ENCODE peak calls at places on chromosomes 1 and 21, in five cellular contexts. B is choroid plexus epithelial cell, C is PC-9, H is ovary, U is mammary epithelial cell. W is an unnamed sample.

GRCh38 chr1:168297019-168297418 is 16.3 kb downstream of the TBX19 start:
- DNase-seq in B (no peak), U (no peak), H (no peak), C (no peak), W (no peak)

GRCh38 chr1:21944261-21945074 is 7.4 kb upstream of the HSPG2 start:
- DNase-seq in B (no peak), C (no peak), H (no peak), U (no peak), W (no peak)

GRCh38 chr1:205183676-205184335 is 27.7 kb downstream of the DSTYK start:
- DNase-seq in U (no peak), H (no peak), B (peak; percentile 74), C (no peak), W (peak; percentile 67)

GRCh38 chr1:219771039-219771438 is 157.3 kb downstream of the SLC30A10 start:
- DNase-seq in B (peak; percentile 98), H (no peak), U (peak; percentile 95), C (peak; percentile 27), W (peak; percentile 99)

GRCh38 chr1:220129479-220130210 is 35.7 kb downstream of the IARS2 start:
- DNase-seq in C (no peak), B (no peak), U (no peak), H (no peak), W (no peak)

GRCh38 chr1:66431999-66432398 is 102.0 kb upstream of the SGIP1 start:
- DNase-seq in B (no peak), H (no peak), C (no peak), U (no peak), W (no peak)

GRCh38 chr1:28104866-28105467 is 16.6 kb upstream of the EYA3 start:
- DNase-seq in U (peak; percentile 87), B (peak; percentile 75), C (peak; percentile 38), H (no peak), W (peak; percentile 86)

GRCh38 chr1:109791495-109792040 is 27.8 kb upstream of the EPS8L3 start:
- DNase-seq in H (no peak), C (no peak), B (no peak), U (no peak), W (no peak)

GRCh38 chr1:156524481-156524869 is 23.9 kb upstream of the MEF2D start:
- DNase-seq in B (no peak), H (no peak), U (no peak), C (no peak), W (no peak)

GRCh38 chr1:10530281-10530740 is 55.6 kb downstream of the PEX14 start:
- DNase-seq in H (peak; percentile 76), C (peak; percentile 68), B (peak; percentile 79), U (peak; percentile 73), W (no peak)

GRCh38 chr1:113804421-113805255 is 7.6 kb downstream of the RSBN1 start:
- DNase-seq in H (no peak), C (no peak), U (peak; percentile 49), B (peak; percentile 91), W (peak; percentile 80)

GRCh38 chr1:156705321-156705917 is at the start of gene CRABP2:
- DNase-seq in U (no peak), B (peak; percentile 28), H (peak; percentile 47), C (peak; percentile 60), W (peak; percentile 28)

GRCh38 chr1:180116964-180117763 is 37.5 kb upstream of the QSOX1 start:
- DNase-seq in H (no peak), U (peak; percentile 33), B (peak; percentile 24), C (peak; percentile 15), W (no peak)

GRCh38 chr1:156926175-156926574 is 5.7 kb downstream of the LRRC71 start:
- DNase-seq in C (peak; percentile 88), U (peak; percentile 85), H (no peak), B (peak; percentile 72), W (peak; percentile 51)

GRCh38 chr1:147389532-147390184 is 147.2 kb downstream of the CHD1L start:
- DNase-seq in H (no peak), C (peak; percentile 5), B (peak; percentile 79), U (peak; percentile 35), W (peak; percentile 62)

GRCh38 chr1:43582162-43582566 is 51.5 kb downstream of the PTPRF start:
- DNase-seq in C (peak; percentile 93), U (peak; percentile 99), B (peak; percentile 95), H (no peak), W (peak; percentile 97)

GRCh38 chr1:30371179-30371788 is 352.1 kb downstream of the MATN1 start:
- DNase-seq in C (no peak), H (no peak), U (no peak), B (no peak), W (no peak)

GRCh38 chr1:244084763-244085162 is 33.7 kb downstream of the ZBTB18 start:
- DNase-seq in B (no peak), U (no peak), C (no peak), H (no peak), W (no peak)

GRCh38 chr1:84435159-84435558 is 36.9 kb downstream of the DNASE2B start:
- DNase-seq in B (peak; percentile 15), U (no peak), C (no peak), H (no peak), W (no peak)

GRCh38 chr1:228095938-228096337 is 7.2 kb downstream of the C1orf35 start:
- DNase-seq in U (no peak), H (no peak), C (no peak), B (no peak), W (no peak)

GRCh38 chr1:19074361-19074901 is 118.0 kb upstream of the IFFO2 start:
- DNase-seq in U (no peak), B (no peak), C (no peak), H (no peak), W (no peak)

GRCh38 chr1:7610106-7610731 is 160.9 kb upstream of the VAMP3 start:
- DNase-seq in C (no peak), B (no peak), H (no peak), U (no peak), W (no peak)

GRCh38 chr1:216222302-216222701 is 200.9 kb downstream of the USH2A start:
- DNase-seq in U (no peak), H (no peak), B (no peak), C (no peak), W (no peak)

GRCh38 chr1:115524211-115524610 is 117.6 kb upstream of the VANGL1 start:
- DNase-seq in H (no peak), B (no peak), C (peak; percentile 9), U (peak; percentile 48), W (no peak)

GRCh38 chr1:112461200-112461871 is 47.4 kb upstream of the WNT2B start:
- DNase-seq in B (peak; percentile 27), H (no peak), U (peak; percentile 26), C (no peak), W (peak; percentile 19)

GRCh38 chr21:35204850-35205564 is 155.9 kb upstream of the RUNX1 start:
- DNase-seq in U (no peak), H (peak; percentile 90), B (peak; percentile 95), C (no peak), W (peak; percentile 95)

GRCh38 chr1:76430532-76430931 is 356.0 kb downstream of the ST6GALNAC3 start:
- DNase-seq in B (no peak), H (no peak), C (no peak), U (no peak), W (no peak)

GRCh38 chr1:22739648-22740385 is 29.2 kb downstream of the EPHB2 start:
- DNase-seq in H (peak; percentile 64), B (peak; percentile 84), U (no peak), C (no peak), W (peak; percentile 90)

DNA sequence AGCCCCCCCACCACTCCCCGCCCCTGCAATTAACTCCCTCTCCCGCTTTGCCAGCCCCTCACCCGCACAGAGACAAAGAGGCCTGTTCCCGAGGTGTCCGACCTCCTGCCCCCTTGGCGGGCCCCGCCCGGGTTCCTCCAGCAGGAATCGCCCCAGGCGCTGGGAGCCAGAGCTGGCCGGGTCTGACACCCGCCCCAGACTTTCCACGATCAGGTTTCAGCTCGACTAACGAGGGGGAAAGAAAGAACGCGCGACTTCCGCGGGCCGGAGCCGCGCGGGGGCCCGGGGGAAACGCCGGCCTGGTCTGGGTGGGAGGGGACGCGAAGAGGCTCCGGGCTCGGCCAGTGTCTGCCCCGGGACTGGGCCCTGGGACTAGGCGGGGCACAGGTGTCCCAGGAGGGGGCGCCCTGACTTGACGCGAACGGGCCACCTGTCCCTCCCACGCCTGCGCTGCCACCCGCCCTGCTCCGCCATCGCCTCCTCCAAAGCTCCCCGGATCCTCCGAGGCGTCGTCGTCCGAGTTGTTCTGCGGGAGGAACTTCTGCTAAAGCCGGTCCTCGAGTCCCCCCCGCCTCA is 36.3 kb upstream of the HHAT start:
- DNase-seq in B (no peak), H (peak; percentile 67), U (peak; percentile 26), C (peak; percentile 88), W (no peak)
- TF ChIP-seq CTCF in B (no peak), H (no peak), U (no peak), C (no peak), W (no peak)

GRCh38 chr1:1891349-1892078 is 627 bp upstream of the GNB1 start:
- DNase-seq in U (peak; percentile 38), B (peak; percentile 47), H (peak; percentile 72), C (peak; percentile 61), W (peak; percentile 32)

GRCh38 chr1:1892079-1892762 is 1.3 kb upstream of the GNB1 start:
- DNase-seq in U (no peak), H (no peak), C (no peak), B (no peak), W (no peak)

GRCh38 chr1:1893997-1894353 is 3.1 kb upstream of the GNB1 start:
- DNase-seq in U (no peak), B (no peak), H (no peak), C (no peak), W (no peak)

GRCh38 chr1:1893291-1893985 is 2.6 kb upstream of the GNB1 start:
- DNase-seq in C (no peak), B (no peak), H (no peak), U (no peak), W (no peak)

DNA sequence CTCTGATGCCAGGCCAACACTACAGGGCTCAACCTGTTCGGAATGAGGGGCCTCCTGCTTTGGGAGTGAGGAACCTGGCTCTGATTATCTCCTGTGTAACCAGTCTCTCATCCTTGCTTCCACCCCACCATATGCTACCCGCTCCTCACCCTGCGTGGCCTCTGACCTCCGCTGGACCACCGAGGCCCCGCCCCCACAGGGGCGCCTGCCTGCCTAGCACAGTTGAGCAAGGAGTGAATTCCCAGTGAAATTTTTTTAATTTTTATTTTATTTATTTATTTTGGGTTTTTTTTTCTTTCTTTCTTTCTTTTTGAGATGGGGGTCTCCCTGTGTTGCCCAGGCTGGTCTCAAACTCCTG is 1.9 kb upstream of the GNB1 start:
- DNase-seq in U (no peak), C (no peak), H (no peak), B (no peak), W (no peak)
- H3K4me3 ChIP-seq in U (no peak overlapping the region), C (no peak overlapping the region), H (no peak overlapping the region), B (no peak overlapping the region), W (no peak overlapping the region)

DNA sequence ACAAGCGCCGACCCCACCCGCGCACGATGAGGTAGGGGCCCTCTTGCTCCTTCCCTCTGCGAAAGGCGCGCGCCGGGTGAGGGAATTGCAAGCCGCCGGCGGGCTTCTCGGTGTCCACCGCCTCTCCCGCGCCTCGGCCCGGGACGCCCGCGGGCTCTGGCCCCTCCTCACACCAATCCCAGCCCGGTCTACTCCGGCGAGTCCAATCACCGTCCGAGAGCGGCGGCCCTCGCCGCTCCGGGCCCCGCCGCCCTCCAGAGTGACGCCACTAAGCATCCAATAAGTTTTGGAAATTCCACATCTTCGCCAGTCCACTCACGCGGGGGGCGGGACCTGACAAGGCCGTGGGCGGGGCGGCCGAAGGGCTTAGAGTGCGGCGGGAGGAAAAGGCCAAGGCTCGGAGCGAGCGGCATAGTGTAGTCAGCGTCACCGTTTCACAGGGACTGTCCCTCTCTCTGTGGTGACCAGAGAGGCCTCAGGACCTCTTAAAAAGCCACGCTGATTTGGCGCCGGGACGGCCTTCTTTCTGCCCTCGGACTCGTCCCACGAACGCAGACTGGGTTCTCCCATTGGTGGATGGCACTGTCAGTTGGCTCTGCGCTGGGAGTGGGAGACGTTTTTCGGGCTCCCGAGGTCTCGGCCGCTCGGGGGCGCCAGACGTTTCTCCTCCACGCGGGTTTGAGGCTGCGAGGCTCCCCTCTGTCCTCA is at the start of gene TRIM45:
- DNase-seq in U (peak; percentile 97), H (peak; percentile 97), C (peak; percentile 98), B (peak; percentile 98), W (peak; percentile 94)
- TF ChIP-seq CTCF in U (peak; percentile 40), H (peak; percentile 61), C (peak; percentile 83), B (peak; percentile 89), W (peak; percentile 64)

GRCh38 chr1:104706631-104707147 is 957.0 kb downstream of the AMY1C start:
- DNase-seq in C (peak; percentile 0), H (no peak), U (no peak), B (no peak), W (no peak)
- H3K4me3 ChIP-seq in C (peak overlapping the region; percentile 51), H (no peak overlapping the region), U (no peak overlapping the region), B (no peak overlapping the region), W (no peak overlapping the region)

W was measured in fibroblast of mammary gland.